ENCODE peak calls at places on chromosomes 13 and 19, in four cellular contexts. F, B, Z and M are unnamed samples.

GRCh38 chr19:52464798-52465470 is 11.6 kb downstream of the ZNF578 start:
- DNase-seq in F (no peak), B (no peak), Z (peak; percentile 8), M (no peak)

GRCh38 chr19:43527860-43528622 is 1.0 kb upstream of the ETHE1 start:
- DNase-seq in F (peak; percentile 66), B (no peak), Z (no peak), M (peak; percentile 80)

GRCh38 chr19:5103061-5103701 is 134.3 kb downstream of the KDM4B start:
- DNase-seq in F (peak; percentile 76), B (no peak), Z (no peak), M (no peak)

GRCh38 chr19:14114854-14115253 is 2.7 kb downstream of the PRKACA start:
- DNase-seq in F (no peak), B (no peak), Z (peak; percentile 47), M (no peak)

GRCh38 chr19:33621811-33622504 is at the start of gene CHST8:
- DNase-seq in F (no peak), B (no peak), Z (peak; percentile 33), M (no peak)

GRCh38 chr13:27599845-27600553 is 20.3 kb downstream of the LNX2 start:
- DNase-seq in F (no peak), B (peak; percentile 44), Z (no peak), M (no peak)

GRCh38 chr13:37878496-37878895 is 8.9 kb upstream of the TRPC4 start:
- DNase-seq in F (no peak), B (no peak), Z (no peak), M (no peak)

GRCh38 chr19:35076657-35077056 is 35.1 kb downstream of the HPN start:
- DNase-seq in F (no peak), B (no peak), Z (no peak), M (no peak)

GRCh38 chr19:50486823-50487515 is 10.3 kb upstream of the GARIN5A start:
- DNase-seq in F (no peak), B (no peak), Z (peak; percentile 37), M (no peak)

GRCh38 chr19:38039966-38040365 is 133.0 kb downstream of the SIPA1L3 start:
- DNase-seq in F (no peak), B (no peak), Z (no peak), M (no peak)